ENCODE peak calls at places on chromosomes 2 and 18, in nine cellular contexts. One of them, this sample, is unnamed.

GRCh38 chr2:16475581-16475980 is 190.1 kb downstream of the CYRIA start:
- DNase-seq in PC-3: no peak
- DNase-seq in endodermal cell: peak; percentile 54
- DNase-seq in H9: no peak
- DNase-seq in upper lobe of right lung: no peak
- DNase-seq in HCT116: no peak
- DNase-seq in cardiac muscle cell: no peak
- DNase-seq in mammary epithelial cell: peak; percentile 46
- DNase-seq in CD8-positive, alpha-beta T cell: no peak
- DNase-seq in this sample: no peak

GRCh38 chr2:407630-408029 is 119.7 kb upstream of the ALKAL2 start:
- DNase-seq in PC-3: no peak
- DNase-seq in endodermal cell: peak; percentile 26
- DNase-seq in H9: no peak
- DNase-seq in upper lobe of right lung: no peak
- DNase-seq in HCT116: no peak
- DNase-seq in cardiac muscle cell: no peak
- DNase-seq in mammary epithelial cell: no peak
- DNase-seq in CD8-positive, alpha-beta T cell: peak; percentile 29
- DNase-seq in this sample: no peak

GRCh38 chr2:65754219-65754618 is 321.8 kb upstream of the SPRED2 start:
- DNase-seq in PC-3: peak; percentile 5
- DNase-seq in endodermal cell: no peak
- DNase-seq in H9: no peak
- DNase-seq in upper lobe of right lung: no peak
- DNase-seq in HCT116: no peak
- DNase-seq in cardiac muscle cell: peak; percentile 17
- DNase-seq in mammary epithelial cell: peak; percentile 18
- DNase-seq in CD8-positive, alpha-beta T cell: no peak
- DNase-seq in this sample: no peak

GRCh38 chr2:149125031-149125725 is 86.7 kb downstream of the LYPD6B start:
- DNase-seq in PC-3: no peak
- DNase-seq in endodermal cell: peak; percentile 83
- DNase-seq in H9: no peak
- DNase-seq in upper lobe of right lung: no peak
- DNase-seq in HCT116: no peak
- DNase-seq in cardiac muscle cell: no peak
- DNase-seq in mammary epithelial cell: no peak
- DNase-seq in CD8-positive, alpha-beta T cell: no peak
- DNase-seq in this sample: peak; percentile 21

GRCh38 chr2:9288233-9288632 is 81.6 kb downstream of the ASAP2 start:
- DNase-seq in PC-3: peak; percentile 69
- DNase-seq in endodermal cell: no peak
- DNase-seq in H9: no peak
- DNase-seq in upper lobe of right lung: no peak
- DNase-seq in HCT116: no peak
- DNase-seq in cardiac muscle cell: peak; percentile 80
- DNase-seq in mammary epithelial cell: peak; percentile 95
- DNase-seq in CD8-positive, alpha-beta T cell: no peak
- DNase-seq in this sample: no peak

GRCh38 chr18:5064846-5065245 is 132.2 kb downstream of the AKAIN1 start:
- DNase-seq in PC-3: no peak
- DNase-seq in endodermal cell: no peak
- DNase-seq in H9: no peak
- DNase-seq in upper lobe of right lung: no peak
- DNase-seq in HCT116: no peak
- DNase-seq in cardiac muscle cell: no peak
- DNase-seq in mammary epithelial cell: no peak
- DNase-seq in CD8-positive, alpha-beta T cell: no peak
- DNase-seq in this sample: no peak

GRCh38 chr2:166614027-166614426 is 120.0 kb upstream of the SCN7A start:
- DNase-seq in PC-3: no peak
- DNase-seq in endodermal cell: no peak
- DNase-seq in H9: no peak
- DNase-seq in upper lobe of right lung: no peak
- DNase-seq in HCT116: no peak
- DNase-seq in cardiac muscle cell: no peak
- DNase-seq in mammary epithelial cell: no peak
- DNase-seq in CD8-positive, alpha-beta T cell: no peak
- DNase-seq in this sample: no peak

GRCh38 chr2:236103981-236104380 is 64.2 kb downstream of the GBX2 start:
- DNase-seq in PC-3: no peak
- DNase-seq in endodermal cell: no peak
- DNase-seq in H9: no peak
- DNase-seq in upper lobe of right lung: peak; percentile 46
- DNase-seq in HCT116: no peak
- DNase-seq in cardiac muscle cell: no peak
- DNase-seq in mammary epithelial cell: no peak
- DNase-seq in CD8-positive, alpha-beta T cell: no peak
- DNase-seq in this sample: no peak

GRCh38 chr2:120737802-120738516 is 2.3 kb downstream of the GLI2 start:
- DNase-seq in PC-3: peak; percentile 71
- DNase-seq in endodermal cell: peak; percentile 91
- DNase-seq in H9: peak; percentile 78
- DNase-seq in upper lobe of right lung: no peak
- DNase-seq in HCT116: no peak
- DNase-seq in cardiac muscle cell: peak; percentile 45
- DNase-seq in mammary epithelial cell: peak; percentile 54
- DNase-seq in CD8-positive, alpha-beta T cell: peak; percentile 29
- DNase-seq in this sample: peak; percentile 83

GRCh38 chr18:63775166-63775730 is at the start of gene SERPINB7:
- DNase-seq in PC-3: peak; percentile 96
- DNase-seq in endodermal cell: no peak
- DNase-seq in H9: no peak
- DNase-seq in upper lobe of right lung: no peak
- DNase-seq in HCT116: peak; percentile 10
- DNase-seq in cardiac muscle cell: no peak
- DNase-seq in mammary epithelial cell: peak; percentile 92
- DNase-seq in CD8-positive, alpha-beta T cell: no peak
- DNase-seq in this sample: no peak

GRCh38 chr2:173958198-173958846 is 6.9 kb downstream of the SP3 start:
- DNase-seq in PC-3: peak; percentile 36
- DNase-seq in endodermal cell: no peak
- DNase-seq in H9: no peak
- DNase-seq in upper lobe of right lung: no peak
- DNase-seq in HCT116: no peak
- DNase-seq in cardiac muscle cell: no peak
- DNase-seq in mammary epithelial cell: no peak
- DNase-seq in CD8-positive, alpha-beta T cell: no peak
- DNase-seq in this sample: no peak
- H3K4me1 ChIP-seq in PC-3: peaks cover 50% of the 10 kb centered on the region
- H3K4me1 ChIP-seq in endodermal cell: peaks cover 2% of the 10 kb centered on the region
- H3K4me1 ChIP-seq in H9: no peaks in the 10 kb centered on the region
- H3K4me1 ChIP-seq in upper lobe of right lung: peaks cover 76% of the 10 kb centered on the region
- H3K4me1 ChIP-seq in HCT116: peaks cover 14% of the 10 kb centered on the region
- H3K4me1 ChIP-seq in cardiac muscle cell: peaks cover 22% of the 10 kb centered on the region
- H3K4me1 ChIP-seq in mammary epithelial cell: peaks cover 5% of the 10 kb centered on the region
- H3K4me1 ChIP-seq in CD8-positive, alpha-beta T cell: peaks cover 84% of the 10 kb centered on the region
- H3K4me1 ChIP-seq in this sample: peaks cover 10% of the 10 kb centered on the region

GRCh38 chr2:238006500-238006899 is 39.7 kb downstream of the UBE2F start:
- DNase-seq in PC-3: no peak
- DNase-seq in endodermal cell: no peak
- DNase-seq in H9: no peak
- DNase-seq in upper lobe of right lung: no peak
- DNase-seq in HCT116: no peak
- DNase-seq in cardiac muscle cell: no peak
- DNase-seq in mammary epithelial cell: no peak
- DNase-seq in CD8-positive, alpha-beta T cell: no peak
- DNase-seq in this sample: no peak

GRCh38 chr2:238010572-238010971 is 43.8 kb downstream of the UBE2F start:
- DNase-seq in PC-3: no peak
- DNase-seq in endodermal cell: no peak
- DNase-seq in H9: no peak
- DNase-seq in upper lobe of right lung: no peak
- DNase-seq in HCT116: no peak
- DNase-seq in cardiac muscle cell: no peak
- DNase-seq in mammary epithelial cell: no peak
- DNase-seq in CD8-positive, alpha-beta T cell: no peak
- DNase-seq in this sample: no peak

GRCh38 chr2:238005528-238005927 is 38.7 kb downstream of the UBE2F start:
- DNase-seq in PC-3: no peak
- DNase-seq in endodermal cell: no peak
- DNase-seq in H9: no peak
- DNase-seq in upper lobe of right lung: no peak
- DNase-seq in HCT116: no peak
- DNase-seq in cardiac muscle cell: no peak
- DNase-seq in mammary epithelial cell: peak; percentile 62
- DNase-seq in CD8-positive, alpha-beta T cell: no peak
- DNase-seq in this sample: no peak

GRCh38 chr2:238009563-238009962 is 42.7 kb downstream of the UBE2F start:
- DNase-seq in PC-3: no peak
- DNase-seq in endodermal cell: no peak
- DNase-seq in H9: no peak
- DNase-seq in upper lobe of right lung: no peak
- DNase-seq in HCT116: no peak
- DNase-seq in cardiac muscle cell: no peak
- DNase-seq in mammary epithelial cell: no peak
- DNase-seq in CD8-positive, alpha-beta T cell: no peak
- DNase-seq in this sample: no peak

GRCh38 chr2:238007924-238008323 is 41.1 kb downstream of the UBE2F start:
- DNase-seq in PC-3: no peak
- DNase-seq in endodermal cell: no peak
- DNase-seq in H9: no peak
- DNase-seq in upper lobe of right lung: no peak
- DNase-seq in HCT116: no peak
- DNase-seq in cardiac muscle cell: no peak
- DNase-seq in mammary epithelial cell: no peak
- DNase-seq in CD8-positive, alpha-beta T cell: no peak
- DNase-seq in this sample: no peak
- H3K9me3 ChIP-seq in PC-3: no peaks in the 10 kb centered on the region
- H3K9me3 ChIP-seq in endodermal cell: no peaks in the 10 kb centered on the region
- H3K9me3 ChIP-seq in H9: no peaks in the 10 kb centered on the region
- H3K9me3 ChIP-seq in upper lobe of right lung: no peaks in the 10 kb centered on the region
- H3K9me3 ChIP-seq in HCT116: no peaks in the 10 kb centered on the region
- H3K9me3 ChIP-seq in cardiac muscle cell: no peaks in the 10 kb centered on the region
- H3K9me3 ChIP-seq in mammary epithelial cell: no peaks in the 10 kb centered on the region
- H3K9me3 ChIP-seq in CD8-positive, alpha-beta T cell: no peaks in the 10 kb centered on the region
- H3K9me3 ChIP-seq in this sample: no peaks in the 10 kb centered on the region

GRCh38 chr18:57784816-57785144 is 18.3 kb downstream of the ATP8B1 start:
- DNase-seq in PC-3: no peak
- DNase-seq in endodermal cell: no peak
- DNase-seq in H9: no peak
- DNase-seq in upper lobe of right lung: no peak
- DNase-seq in HCT116: no peak
- DNase-seq in cardiac muscle cell: no peak
- DNase-seq in mammary epithelial cell: no peak
- DNase-seq in CD8-positive, alpha-beta T cell: no peak
- DNase-seq in this sample: no peak
- H3K4me1 ChIP-seq in PC-3: peaks cover 63% of the 10 kb centered on the region
- H3K4me1 ChIP-seq in endodermal cell: no peaks in the 10 kb centered on the region
- H3K4me1 ChIP-seq in H9: peaks cover 7% of the 10 kb centered on the region
- H3K4me1 ChIP-seq in upper lobe of right lung: peaks cover 33% of the 10 kb centered on the region
- H3K4me1 ChIP-seq in HCT116: peaks cover 40% of the 10 kb centered on the region
- H3K4me1 ChIP-seq in cardiac muscle cell: no peaks in the 10 kb centered on the region
- H3K4me1 ChIP-seq in mammary epithelial cell: peaks cover 50% of the 10 kb centered on the region
- H3K4me1 ChIP-seq in CD8-positive, alpha-beta T cell: no peaks in the 10 kb centered on the region
- H3K4me1 ChIP-seq in this sample: peaks cover 4% of the 10 kb centered on the region

DNA sequence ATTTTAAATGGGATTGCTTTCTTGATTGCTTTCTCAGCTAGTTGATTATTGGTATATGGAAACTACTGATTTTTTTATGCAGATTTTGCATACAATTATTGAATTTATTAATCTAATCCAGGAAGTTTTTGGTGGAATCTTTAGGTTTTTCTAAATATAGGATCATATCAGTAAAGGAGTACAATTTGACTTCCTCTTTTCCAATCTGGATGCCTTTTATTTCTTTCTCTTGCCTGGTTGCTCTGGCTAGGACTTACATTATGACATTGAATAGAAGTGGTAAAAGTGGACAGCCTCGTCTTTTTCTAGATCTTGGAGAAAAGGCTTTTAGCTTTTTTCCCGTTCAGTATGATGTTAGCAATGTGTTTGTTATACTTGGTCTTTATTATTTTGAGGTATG is 51.3 kb downstream of the OTX1 start:
- DNase-seq in PC-3: no peak
- DNase-seq in endodermal cell: no peak
- DNase-seq in H9: no peak
- DNase-seq in upper lobe of right lung: no peak
- DNase-seq in HCT116: no peak
- DNase-seq in cardiac muscle cell: no peak
- DNase-seq in mammary epithelial cell: no peak
- DNase-seq in CD8-positive, alpha-beta T cell: no peak
- DNase-seq in this sample: no peak
- H3K9me3 ChIP-seq in PC-3: no peaks in the 10 kb centered on the region
- H3K9me3 ChIP-seq in endodermal cell: peaks cover 34% of the 10 kb centered on the region
- H3K9me3 ChIP-seq in H9: no peaks in the 10 kb centered on the region
- H3K9me3 ChIP-seq in upper lobe of right lung: peaks cover 5% of the 10 kb centered on the region
- H3K9me3 ChIP-seq in HCT116: peaks cover 3% of the 10 kb centered on the region
- H3K9me3 ChIP-seq in cardiac muscle cell: no peaks in the 10 kb centered on the region
- H3K9me3 ChIP-seq in mammary epithelial cell: no peaks in the 10 kb centered on the region
- H3K9me3 ChIP-seq in CD8-positive, alpha-beta T cell: no peaks in the 10 kb centered on the region
- H3K9me3 ChIP-seq in this sample: no peaks in the 10 kb centered on the region

DNA sequence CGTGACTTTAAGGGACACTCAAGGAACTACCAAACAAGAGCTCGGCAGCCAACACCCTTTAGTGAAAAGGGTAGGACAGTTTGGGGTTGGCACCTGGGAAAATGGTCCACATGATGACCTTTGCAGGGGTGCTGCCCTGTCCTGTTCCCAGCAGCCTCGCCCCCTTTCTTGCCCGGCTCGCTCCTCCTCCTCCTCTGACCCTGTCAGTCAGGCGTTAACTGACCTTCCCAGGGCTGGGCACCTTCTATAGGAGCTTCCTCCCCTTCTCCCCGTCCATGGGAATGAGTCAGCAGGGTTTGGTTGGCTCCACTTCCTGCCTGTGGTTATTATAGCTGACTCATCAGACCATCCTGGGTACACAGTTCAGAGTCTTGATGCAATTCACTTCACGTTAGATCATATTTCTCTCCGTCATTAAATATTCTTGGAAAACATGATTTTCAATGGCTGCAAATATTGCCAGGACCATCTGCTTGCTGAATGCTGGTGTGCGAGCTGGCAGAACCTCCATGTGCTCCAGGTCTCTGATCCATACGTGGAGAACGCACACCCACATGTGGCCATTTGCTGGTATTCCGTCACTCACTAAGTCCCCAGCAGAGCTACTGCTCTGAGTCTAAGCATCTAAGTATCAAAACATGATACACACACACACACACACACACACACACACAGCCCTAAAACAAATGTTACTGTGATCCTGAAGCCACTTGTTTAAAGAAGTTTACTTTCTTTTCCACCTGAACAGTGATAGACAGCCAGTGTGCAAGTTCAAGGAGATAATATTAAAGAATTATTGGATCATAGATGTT is 185.0 kb downstream of the ANAPC1 start:
- DNase-seq in PC-3: peak; percentile 98
- DNase-seq in endodermal cell: peak; percentile 75
- DNase-seq in H9: peak; percentile 59
- DNase-seq in upper lobe of right lung: peak; percentile 75
- DNase-seq in HCT116: peak; percentile 95
- DNase-seq in cardiac muscle cell: peak; percentile 98
- DNase-seq in mammary epithelial cell: peak; percentile 99
- DNase-seq in CD8-positive, alpha-beta T cell: peak; percentile 63
- DNase-seq in this sample: peak; percentile 50
- H3K4me1 ChIP-seq in PC-3: peaks cover 49% of the 10 kb centered on the region
- H3K4me1 ChIP-seq in endodermal cell: peaks cover 3% of the 10 kb centered on the region
- H3K4me1 ChIP-seq in H9: peaks cover 4% of the 10 kb centered on the region
- H3K4me1 ChIP-seq in upper lobe of right lung: peaks cover 27% of the 10 kb centered on the region
- H3K4me1 ChIP-seq in HCT116: peaks cover 38% of the 10 kb centered on the region
- H3K4me1 ChIP-seq in cardiac muscle cell: peaks cover 4% of the 10 kb centered on the region
- H3K4me1 ChIP-seq in mammary epithelial cell: peaks cover 50% of the 10 kb centered on the region
- H3K4me1 ChIP-seq in CD8-positive, alpha-beta T cell: no peaks in the 10 kb centered on the region
- H3K4me1 ChIP-seq in this sample: no peaks in the 10 kb centered on the region